ENCODE peak calls at places on chromosomes 11 and 22, in four cellular contexts. I is kidney tubule cell; B is A549; K is stimulated activated CD4-positive, alpha-beta T cell treated with anti-CD3 and anti-CD28 coated beads, Interleukin-1b, Interleukin-23, amount 100 ng/mL, for 24 hours. Z is an unnamed sample.

GRCh38 chr11:95585071-95585751 is 204.4 kb downstream of the FAM76B start:
- DNase-seq in I (peak; percentile 61), B (no peak), K (no peak), Z (no peak)

GRCh38 chr11:129610125-129610524 is 205.5 kb upstream of the TMEM45B start:
- DNase-seq in I (no peak), B (no peak), K (no peak), Z (no peak)

GRCh38 chr11:43738600-43739409 is 58.3 kb downstream of the HSD17B12 start:
- DNase-seq in I (peak; percentile 47), B (no peak), K (no peak), Z (no peak)

GRCh38 chr11:19846654-19847330 is 134.2 kb downstream of the NAV2 start:
- DNase-seq in I (no peak), B (no peak), K (no peak), Z (no peak)

GRCh38 chr11:115682901-115683300 is 178.7 kb upstream of the CADM1 start:
- DNase-seq in I (peak; percentile 65), B (no peak), K (no peak), Z (no peak)

GRCh38 chr22:23204541-23205157 is 24.3 kb downstream of the BCR start:
- DNase-seq in I (peak; percentile 70), B (no peak), K (no peak), Z (no peak)

GRCh38 chr11:13984616-13985474 is 22.3 kb downstream of the SPON1 start:
- DNase-seq in I (peak; percentile 6), B (no peak), K (no peak), Z (no peak)

GRCh38 chr11:33488971-33489370 is 211.7 kb downstream of the C11orf91 start:
- DNase-seq in I (no peak), B (no peak), K (no peak), Z (no peak)

GRCh38 chr22:50018608-50019291 is 6.2 kb upstream of the IL17REL start:
- DNase-seq in I (no peak), B (no peak), K (no peak), Z (peak; percentile 11)

GRCh38 chr11:65613091-65613928 is 711 bp downstream of the MAP3K11 start:
- DNase-seq in I (peak; percentile 6), B (peak; percentile 52), K (no peak), Z (no peak)